ENCODE peak calls at places on chromosome 20, in seven cellular contexts. U is cardiac fibroblast; H is Peyer's patch; C is PC-9; Q is effector memory CD4-positive, alpha-beta T cell; M is dorsolateral prefrontal cortex; W is bronchial epithelial cell. X is an unnamed sample.
A peak's percentile ranks its signal among the peaks of the same experiment; 100 is the strongest.

GRCh38 chr20:50580842-50581544 is 70.8 kb downstream of the PTPN1 start:
- DNase-seq in W (no peak), U (no peak), H (no peak), M (no peak), C (no peak), Q (no peak), X (no peak)

GRCh38 chr20:12372557-12372956 is 454.9 kb downstream of the BTBD3 start:
- DNase-seq in C (no peak), H (no peak), Q (no peak), M (no peak), U (no peak), W (no peak), X (no peak)

GRCh38 chr20:59812286-59813125 is 120.9 kb downstream of the SYCP2 start:
- DNase-seq in U (no peak), C (no peak), H (no peak), Q (no peak), M (peak; percentile 78), W (no peak), X (no peak)

GRCh38 chr20:37081717-37082289 is 14.0 kb downstream of the RBL1 start:
- DNase-seq in C (no peak), Q (peak; percentile 23), M (no peak), U (peak; percentile 25), W (no peak), H (peak; percentile 64), X (no peak)

GRCh38 chr20:46363874-46364669 is 42.3 kb downstream of the ELMO2 start:
- DNase-seq in M (peak; percentile 79), W (peak; percentile 73), C (peak; percentile 88), Q (peak; percentile 78), H (peak; percentile 93), U (peak; percentile 91), X (peak; percentile 90)

GRCh38 chr20:42836339-42836738 is 353.4 kb downstream of the PTPRT start:
- DNase-seq in Q (no peak), U (no peak), H (no peak), C (no peak), M (no peak), W (peak; percentile 9), X (no peak)

GRCh38 chr20:21702553-21703467 is 2.7 kb upstream of the PAX1 start:
- DNase-seq in Q (no peak), H (no peak), C (peak; percentile 21), M (peak; percentile 43), W (no peak), U (peak; percentile 24), X (peak; percentile 60)

GRCh38 chr20:38870733-38871559 is 55.3 kb upstream of the FAM83D start:
- DNase-seq in U (no peak), W (peak; percentile 87), H (peak; percentile 86), Q (peak; percentile 48), M (peak; percentile 39), C (peak; percentile 69), X (peak; percentile 25)

GRCh38 chr20:9200620-9201019 is 131.7 kb downstream of the PLCB4 start:
- DNase-seq in H (no peak), W (peak; percentile 38), Q (no peak), U (peak; percentile 66), C (peak; percentile 29), M (no peak), X (peak; percentile 48)

GRCh38 chr20:38208088-38208487 is 43.0 kb upstream of the TGM2 start:
- DNase-seq in C (no peak), H (peak; percentile 5), W (peak; percentile 18), Q (no peak), M (no peak), U (no peak), X (no peak)

GRCh38 chr20:51326241-51326819 is 216.2 kb downstream of the NFATC2 start:
- DNase-seq in Q (no peak), C (no peak), H (peak; percentile 78), M (no peak), U (peak; percentile 24), W (peak; percentile 43), X (no peak)

GRCh38 chr20:6919792-6920468 is 152.4 kb downstream of the BMP2 start:
- DNase-seq in C (no peak), W (no peak), M (peak; percentile 10), U (no peak), Q (no peak), H (no peak), X (no peak)

GRCh38 chr20:42556575-42556974 is 633.1 kb downstream of the PTPRT start:
- DNase-seq in C (no peak), H (no peak), Q (no peak), U (no peak), W (no peak), M (no peak), X (no peak)

GRCh38 chr20:24917797-24918578 is 31.1 kb upstream of the CST7 start:
- DNase-seq in W (peak; percentile 29), H (peak; percentile 73), M (peak; percentile 73), C (peak; percentile 62), Q (no peak), U (peak; percentile 78), X (peak; percentile 28)

GRCh38 chr20:37480915-37481314 is 40.1 kb upstream of the NNAT start:
- DNase-seq in H (no peak), C (no peak), W (no peak), U (peak; percentile 11), M (no peak), Q (no peak), X (no peak)

GRCh38 chr20:56348306-56348695 is 10.5 kb upstream of the FAM210B start:
- DNase-seq in Q (no peak), C (no peak), W (no peak), H (no peak), U (peak; percentile 32), M (no peak), X (no peak)

GRCh38 chr20:33444797-33445560 is 1.4 kb upstream of the SNTA1 start:
- DNase-seq in W (peak; percentile 32), U (no peak), M (no peak), Q (no peak), H (peak; percentile 65), C (peak; percentile 19), X (no peak)

GRCh38 chr20:11018668-11019170 is 344.9 kb upstream of the JAG1 start:
- DNase-seq in W (no peak), M (no peak), Q (no peak), C (no peak), U (no peak), H (no peak), X (no peak)

GRCh38 chr20:45011108-45011526 is 44.8 kb downstream of the STK4 start:
- DNase-seq in C (peak; percentile 58), M (peak; percentile 84), H (peak; percentile 84), Q (peak; percentile 12), W (peak; percentile 56), U (peak; percentile 86), X (peak; percentile 33)

GRCh38 chr20:6999381-6999780 is 231.9 kb downstream of the BMP2 start:
- DNase-seq in M (no peak), Q (no peak), W (no peak), C (no peak), H (no peak), U (no peak), X (no peak)

GRCh38 chr20:48949304-48950170 is 28.0 kb downstream of the ARFGEF2 start:
- DNase-seq in Q (no peak), M (no peak), W (no peak), H (no peak), C (no peak), U (no peak), X (no peak)

GRCh38 chr20:17023811-17024210 is 203.0 kb upstream of the PCSK2 start:
- DNase-seq in U (no peak), Q (no peak), C (no peak), H (no peak), M (no peak), W (no peak), X (no peak)

GRCh38 chr20:14334306-14334930 is 3.0 kb downstream of the FLRT3 start:
- DNase-seq in M (peak; percentile 85), H (no peak), U (peak; percentile 61), W (peak; percentile 72), C (no peak), Q (no peak), X (peak; percentile 74)

GRCh38 chr20:63877755-63878470 is 12.8 kb downstream of the TPD52L2 start:
- DNase-seq in Q (no peak), W (no peak), U (no peak), C (no peak), M (no peak), H (no peak), X (no peak)
- H3K4me3 ChIP-seq in Q (no peak overlapping the region), W (no peak overlapping the region), U (no peak overlapping the region), C (no peak overlapping the region), M (no peak overlapping the region), H (no peak overlapping the region), X (no peak overlapping the region)

GRCh38 chr20:57432874-57433491 is 41.8 kb downstream of the RBM38 start:
- DNase-seq in W (peak; percentile 21), C (peak; percentile 63), U (peak; percentile 41), H (peak; percentile 89), M (no peak), Q (peak; percentile 38), X (no peak)
- H3K4me3 ChIP-seq in W (no peak overlapping the region), C (no peak overlapping the region), U (no peak overlapping the region), H (no peak overlapping the region), M (no peak overlapping the region), Q (peak overlapping the region; percentile 9), X (no peak overlapping the region)

GRCh38 chr20:840503-840857 is 7.0 kb downstream of the FAM110A start:
- DNase-seq in W (no peak), U (no peak), H (no peak), Q (no peak), C (no peak), M (no peak), X (no peak)
- H3K4me3 ChIP-seq in W (no peak overlapping the region), U (no peak overlapping the region), H (no peak overlapping the region), Q (peak overlapping the region; percentile 42), C (peak overlapping the region; percentile 77), M (no peak overlapping the region), X (no peak overlapping the region)

GRCh38 chr20:63102720-63103375 is 96.1 kb upstream of the BHLHE23 start:
- DNase-seq in Q (peak; percentile 48), H (peak; percentile 70), U (peak; percentile 37), W (peak; percentile 1), M (peak; percentile 76), C (no peak), X (peak; percentile 51)
- H3K4me3 ChIP-seq in Q (peak overlapping the region; percentile 87), H (peak overlapping the region; percentile 78), U (peak overlapping the region; percentile 5), W (peak overlapping the region; percentile 44), M (peak overlapping the region; percentile 67), C (no peak overlapping the region), X (peak overlapping the region; percentile 19)

GRCh38 chr20:40470313-40471260 is 218.4 kb downstream of the MAFB start:
- DNase-seq in W (no peak), Q (no peak), U (no peak), M (peak; percentile 13), C (no peak), H (no peak), X (no peak)
- H3K4me3 ChIP-seq in W (no peak overlapping the region), Q (no peak overlapping the region), U (no peak overlapping the region), M (no peak overlapping the region), C (no peak overlapping the region), H (no peak overlapping the region), X (no peak overlapping the region)

GRCh38 chr20:54208492-54209044 is 681 bp downstream of the PFDN4 start:
- DNase-seq in Q (no peak), M (no peak), W (peak; percentile 46), H (no peak), C (no peak), U (peak; percentile 40), X (peak; percentile 15)

GRCh38 chr20:54204063-54204462 is 3.8 kb upstream of the PFDN4 start:
- DNase-seq in M (no peak), C (no peak), Q (no peak), W (no peak), U (no peak), H (no peak), X (no peak)

GRCh38 chr20:54209216-54209813 is 1.4 kb downstream of the PFDN4 start:
- DNase-seq in H (no peak), M (no peak), Q (no peak), W (no peak), U (no peak), C (no peak), X (peak; percentile 7)

GRCh38 chr20:54207743-54208491 is at the start of gene PFDN4:
- DNase-seq in H (peak; percentile 91), Q (peak; percentile 64), W (peak; percentile 63), U (peak; percentile 90), C (peak; percentile 92), M (peak; percentile 79), X (peak; percentile 89)

GRCh38 chr20:54207053-54207742 is 689 bp upstream of the PFDN4 start:
- DNase-seq in W (no peak), C (no peak), U (no peak), H (no peak), M (no peak), Q (no peak), X (no peak)
- H3K4me3 ChIP-seq in W (no peak overlapping the region), C (peak overlapping the region; percentile 73), U (no peak overlapping the region), H (peak overlapping the region; percentile 82), M (peak overlapping the region; percentile 65), Q (peak overlapping the region; percentile 89), X (peak overlapping the region; percentile 96)

X was measured in MG63.